ENCODE peak calls at places on chromosome 21, in four cellular contexts. O is T-cell; B is pons; U is CD4-positive, alpha-beta memory T cell. P is an unnamed sample.

GRCh38 chr21:36422279-36423098 is 37.3 kb downstream of the CHAF1B start:
- DNase-seq in O (no peak), B (no peak), U (no peak), P (no peak)

GRCh38 chr21:45266518-45267389 is 20.9 kb downstream of the POFUT2 start:
- DNase-seq in O (peak), B (no peak), U (peak), P (no peak)

GRCh38 chr21:37579356-37579755 is 212.8 kb downstream of the DYRK1A start:
- DNase-seq in O (no peak), B (no peak), U (no peak), P (no peak)

GRCh38 chr21:22965455-22966125 is 1967.4 kb downstream of the NCAM2 start:
- DNase-seq in O (no peak), B (no peak), U (no peak), P (no peak)

GRCh38 chr21:28798798-28799197 is 193.9 kb downstream of the LTN1 start:
- DNase-seq in O (no peak), B (no peak), U (no peak), P (no peak)

GRCh38 chr21:35925497-35925896 is 134.8 kb downstream of the SETD4 start:
- DNase-seq in O (no peak), B (no peak), U (no peak), P (no peak)

GRCh38 chr21:33128538-33128937 is 58.6 kb downstream of the OLIG1 start:
- DNase-seq in O (no peak), B (no peak), U (no peak), P (no peak)

GRCh38 chr21:45839274-45839673 is 142.3 kb upstream of the COL6A1 start:
- DNase-seq in O (no peak), B (no peak), U (no peak), P (no peak)

GRCh38 chr21:43311303-43311817 is 115.6 kb downstream of the SIK1 start:
- DNase-seq in O (no peak), B (no peak), U (no peak), P (no peak)

GRCh38 chr21:17889171-17889570 is 70.0 kb upstream of the C21orf91 start:
- DNase-seq in O (no peak), B (no peak), U (no peak), P (no peak)

GRCh38 chr21:41669533-41669830 is 97.4 kb downstream of the RIPK4 start:
- DNase-seq in O (no peak), B (no peak), U (no peak), P (no peak)